ENCODE peak calls at places on chromosome 21, in five cellular contexts. B, W, C, X and F are unnamed samples.

GRCh38 chr21:43300496-43301423 is 126.2 kb downstream of the SIK1 start:
- DNase-seq in C (no peak), X (peak), W (no peak), B (no peak), F (peak)

GRCh38 chr21:26070822-26071425 is 99.6 kb downstream of the APP start:
- DNase-seq in C (no peak), B (peak), W (no peak), X (no peak), F (peak)

GRCh38 chr21:38910390-38911008 is 104.8 kb downstream of the ETS2 start:
- DNase-seq in X (no peak), W (peak), C (peak), B (no peak), F (no peak)

GRCh38 chr21:37367758-37368535 is 1.4 kb downstream of the DYRK1A start:
- DNase-seq in W (peak), B (peak), X (peak), C (peak), F (peak)

GRCh38 chr21:34344584-34344983 is 19.2 kb upstream of the KCNE2 start:
- DNase-seq in C (no peak), B (no peak), W (no peak), X (no peak), F (no peak)

GRCh38 chr21:36125513-36126121 is 9.3 kb upstream of the CBR3 start:
- DNase-seq in W (no peak), X (peak), C (no peak), B (peak), F (peak)

GRCh38 chr21:41752231-41752681 is 14.6 kb downstream of the RIPK4 start:
- DNase-seq in B (no peak), C (no peak), W (no peak), X (no peak), F (no peak)

GRCh38 chr21:16563795-16564194 is 834.0 kb downstream of the USP25 start:
- DNase-seq in B (no peak), C (no peak), X (peak), W (peak), F (peak)

GRCh38 chr21:37749132-37749531 is 167.1 kb downstream of the KCNJ6 start:
- DNase-seq in B (no peak), C (peak), X (no peak), W (no peak), F (no peak)

GRCh38 chr21:40194181-40194580 is 326.9 kb downstream of the PCP4 start:
- DNase-seq in X (no peak), W (no peak), C (no peak), B (no peak), F (no peak)

GRCh38 chr21:44351535-44352252 is 1.7 kb upstream of the TRPM2 start:
- DNase-seq in C (no peak), W (no peak), X (no peak), B (no peak), F (no peak)

GRCh38 chr21:32389337-32390015 is 3.3 kb downstream of the URB1 start:
- DNase-seq in C (no peak), W (no peak), X (no peak), B (no peak), F (no peak)

GRCh38 chr21:32122082-32122481 is 156.8 kb downstream of the MIS18A start:
- DNase-seq in W (no peak), C (no peak), X (no peak), B (no peak), F (no peak)

GRCh38 chr21:46017695-46018094 is 36.1 kb downstream of the COL6A1 start:
- DNase-seq in C (no peak), X (no peak), W (no peak), B (no peak), F (no peak)

GRCh38 chr21:17848228-17848627 is 29.1 kb upstream of the C21orf91 start:
- DNase-seq in B (no peak), C (peak), W (no peak), X (no peak), F (no peak)

GRCh38 chr21:15604424-15604823 is 125.4 kb upstream of the USP25 start:
- DNase-seq in C (no peak), X (no peak), W (no peak), B (no peak), F (no peak)

GRCh38 chr21:21101911-21102310 is 103.7 kb downstream of the NCAM2 start:
- DNase-seq in C (no peak), X (no peak), B (no peak), W (no peak), F (no peak)

GRCh38 chr21:41570791-41571355 is 62.9 kb upstream of the TMPRSS2 start:
- DNase-seq in C (no peak), B (no peak), W (no peak), X (no peak), F (no peak)

GRCh38 chr21:27586326-27586725 is 619.4 kb upstream of the ADAMTS5 start:
- DNase-seq in W (no peak), B (no peak), C (no peak), X (no peak), F (no peak)

GRCh38 chr21:37829447-37829846 is 86.8 kb downstream of the KCNJ6 start:
- DNase-seq in B (no peak), C (no peak), X (no peak), W (no peak), F (no peak)

GRCh38 chr21:33025106-33025470 is 647 bp upstream of the OLIG2 start:
- DNase-seq in C (no peak), B (no peak), W (no peak), X (no peak), F (no peak)

GRCh38 chr21:42146251-42146805 is 72.6 kb upstream of the ABCG1 start:
- DNase-seq in X (no peak), C (no peak), B (no peak), W (no peak), F (no peak)

GRCh38 chr21:46052703-46053651 is 44.9 kb upstream of the COL6A2 start:
- DNase-seq in X (no peak), C (no peak), W (peak), B (no peak), F (peak)

GRCh38 chr21:45607922-45608295 is 35.6 kb upstream of the PCBP3 start:
- DNase-seq in X (no peak), C (no peak), W (peak), B (no peak), F (no peak)

GRCh38 chr21:36456714-36457399 is 23.1 kb downstream of the CLDN14 start:
- DNase-seq in B (no peak), X (no peak), W (no peak), C (no peak), F (no peak)

GRCh38 chr21:42424848-42425602 is 21.3 kb downstream of the UBASH3A start:
- DNase-seq in W (no peak), C (no peak), X (no peak), B (peak), F (peak)